ENCODE peak calls at places on chromosomes 11 and 22, in nine cellular contexts. One of them, this sample, is unnamed.

GRCh38 chr11:90286640-90287039 is 63.8 kb upstream of the CHORDC1 start:
- DNase-seq in glutamatergic neuron: no peak
- DNase-seq in CD4-positive, alpha-beta T cell: no peak
- DNase-seq in psoas muscle: no peak
- DNase-seq in BJ: no peak
- DNase-seq in fibroblast of pulmonary artery: no peak
- DNase-seq in kidney epithelial cell: no peak
- DNase-seq in tibial artery: no peak
- DNase-seq in stomach: no peak
- DNase-seq in this sample: no peak

GRCh38 chr11:372809-373715 is 3.8 kb downstream of the B4GALNT4 start:
- DNase-seq in glutamatergic neuron: no peak
- DNase-seq in CD4-positive, alpha-beta T cell: no peak
- DNase-seq in psoas muscle: no peak
- DNase-seq in BJ: no peak
- DNase-seq in fibroblast of pulmonary artery: no peak
- DNase-seq in kidney epithelial cell: no peak
- DNase-seq in tibial artery: no peak
- DNase-seq in stomach: no peak
- DNase-seq in this sample: no peak

GRCh38 chr22:21020802-21021429 is 6.0 kb downstream of the P2RX6 start:
- DNase-seq in glutamatergic neuron: no peak
- DNase-seq in CD4-positive, alpha-beta T cell: no peak
- DNase-seq in psoas muscle: no peak
- DNase-seq in BJ: no peak
- DNase-seq in fibroblast of pulmonary artery: no peak
- DNase-seq in kidney epithelial cell: no peak
- DNase-seq in tibial artery: no peak
- DNase-seq in stomach: no peak
- DNase-seq in this sample: no peak

GRCh38 chr11:26958005-26958404 is 35.9 kb upstream of the FIBIN start:
- DNase-seq in glutamatergic neuron: no peak
- DNase-seq in CD4-positive, alpha-beta T cell: no peak
- DNase-seq in psoas muscle: no peak
- DNase-seq in BJ: no peak
- DNase-seq in fibroblast of pulmonary artery: no peak
- DNase-seq in kidney epithelial cell: no peak
- DNase-seq in tibial artery: no peak
- DNase-seq in stomach: no peak
- DNase-seq in this sample: no peak

GRCh38 chr11:95641506-95641905 is 148.1 kb downstream of the FAM76B start:
- DNase-seq in glutamatergic neuron: no peak
- DNase-seq in CD4-positive, alpha-beta T cell: no peak
- DNase-seq in psoas muscle: peak; percentile 14
- DNase-seq in BJ: no peak
- DNase-seq in fibroblast of pulmonary artery: no peak
- DNase-seq in kidney epithelial cell: no peak
- DNase-seq in tibial artery: peak; percentile 90
- DNase-seq in stomach: no peak
- DNase-seq in this sample: no peak

GRCh38 chr11:100923555-100923954 is 206.1 kb downstream of the PGR start:
- DNase-seq in glutamatergic neuron: no peak
- DNase-seq in CD4-positive, alpha-beta T cell: no peak
- DNase-seq in psoas muscle: no peak
- DNase-seq in BJ: no peak
- DNase-seq in fibroblast of pulmonary artery: peak; percentile 17
- DNase-seq in kidney epithelial cell: no peak
- DNase-seq in tibial artery: no peak
- DNase-seq in stomach: no peak
- DNase-seq in this sample: no peak

GRCh38 chr22:32237021-32237420 is 18.1 kb downstream of the SLC5A4 start:
- DNase-seq in glutamatergic neuron: no peak
- DNase-seq in CD4-positive, alpha-beta T cell: no peak
- DNase-seq in psoas muscle: no peak
- DNase-seq in BJ: no peak
- DNase-seq in fibroblast of pulmonary artery: no peak
- DNase-seq in kidney epithelial cell: no peak
- DNase-seq in tibial artery: no peak
- DNase-seq in stomach: no peak
- DNase-seq in this sample: no peak

GRCh38 chr11:396948-397548 is 3.0 kb downstream of the PKP3 start:
- DNase-seq in glutamatergic neuron: no peak
- DNase-seq in CD4-positive, alpha-beta T cell: no peak
- DNase-seq in psoas muscle: peak; percentile 53
- DNase-seq in BJ: no peak
- DNase-seq in fibroblast of pulmonary artery: peak; percentile 69
- DNase-seq in kidney epithelial cell: no peak
- DNase-seq in tibial artery: no peak
- DNase-seq in stomach: no peak
- DNase-seq in this sample: no peak

GRCh38 chr11:776459-777287 is 614 bp downstream of the GATD1 start:
- DNase-seq in glutamatergic neuron: peak; percentile 74
- DNase-seq in CD4-positive, alpha-beta T cell: no peak
- DNase-seq in psoas muscle: peak; percentile 49
- DNase-seq in BJ: no peak
- DNase-seq in fibroblast of pulmonary artery: no peak
- DNase-seq in kidney epithelial cell: no peak
- DNase-seq in tibial artery: peak; percentile 70
- DNase-seq in stomach: no peak
- DNase-seq in this sample: peak; percentile 75

GRCh38 chr22:19620742-19621371 is 93.4 kb upstream of the SEPTIN5 start:
- DNase-seq in glutamatergic neuron: no peak
- DNase-seq in CD4-positive, alpha-beta T cell: no peak
- DNase-seq in psoas muscle: no peak
- DNase-seq in BJ: no peak
- DNase-seq in fibroblast of pulmonary artery: peak; percentile 11
- DNase-seq in kidney epithelial cell: no peak
- DNase-seq in tibial artery: no peak
- DNase-seq in stomach: no peak
- DNase-seq in this sample: no peak

DNA sequence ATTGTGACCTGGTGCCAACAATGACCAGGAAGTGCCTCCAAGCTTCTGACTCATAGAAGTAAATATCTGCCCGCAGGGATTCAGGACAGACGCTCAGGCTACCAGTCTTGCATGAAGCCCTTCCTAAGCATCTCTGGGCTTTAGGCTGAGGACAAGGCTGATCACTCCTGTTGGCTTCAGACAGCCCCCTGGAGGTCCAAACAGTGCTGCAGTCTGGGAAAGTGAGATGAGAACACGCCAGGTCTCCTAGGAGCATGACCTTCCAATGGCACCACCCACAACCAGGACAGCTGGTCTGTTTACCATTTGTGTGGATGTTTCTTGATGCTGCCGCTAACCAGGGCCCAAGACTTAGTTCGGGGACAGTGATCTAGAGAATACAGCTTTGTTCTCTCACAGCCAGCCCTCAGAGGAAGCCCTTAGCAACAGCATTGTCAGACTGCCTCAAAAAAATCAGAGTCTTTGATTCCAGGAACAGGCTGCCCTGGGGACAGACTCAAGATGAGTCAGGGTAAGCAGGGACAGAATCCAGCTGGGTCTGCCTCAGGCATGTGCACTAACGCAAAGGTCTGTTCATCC is 111.2 kb downstream of the ZNF280B start:
- DNase-seq in glutamatergic neuron: no peak
- DNase-seq in CD4-positive, alpha-beta T cell: no peak
- DNase-seq in psoas muscle: peak; percentile 33
- DNase-seq in BJ: no peak
- DNase-seq in fibroblast of pulmonary artery: peak; percentile 35
- DNase-seq in kidney epithelial cell: peak; percentile 18
- DNase-seq in tibial artery: no peak
- DNase-seq in stomach: no peak
- DNase-seq in this sample: peak; percentile 18
- TF ChIP-seq CTCF in glutamatergic neuron: no peak
- TF ChIP-seq CTCF in CD4-positive, alpha-beta T cell: no peak
- TF ChIP-seq CTCF in psoas muscle: no peak
- TF ChIP-seq CTCF in BJ: no peak
- TF ChIP-seq CTCF in fibroblast of pulmonary artery: peak; percentile 20
- TF ChIP-seq CTCF in kidney epithelial cell: peak; percentile 3
- TF ChIP-seq CTCF in tibial artery: no peak
- TF ChIP-seq CTCF in stomach: no peak
- TF ChIP-seq CTCF in this sample: no peak

GRCh38 chr22:34946339-34946985 is 119.5 kb upstream of the ISX start:
- DNase-seq in glutamatergic neuron: no peak
- DNase-seq in CD4-positive, alpha-beta T cell: no peak
- DNase-seq in psoas muscle: no peak
- DNase-seq in BJ: no peak
- DNase-seq in fibroblast of pulmonary artery: no peak
- DNase-seq in kidney epithelial cell: no peak
- DNase-seq in tibial artery: no peak
- DNase-seq in stomach: no peak
- DNase-seq in this sample: no peak

DNA sequence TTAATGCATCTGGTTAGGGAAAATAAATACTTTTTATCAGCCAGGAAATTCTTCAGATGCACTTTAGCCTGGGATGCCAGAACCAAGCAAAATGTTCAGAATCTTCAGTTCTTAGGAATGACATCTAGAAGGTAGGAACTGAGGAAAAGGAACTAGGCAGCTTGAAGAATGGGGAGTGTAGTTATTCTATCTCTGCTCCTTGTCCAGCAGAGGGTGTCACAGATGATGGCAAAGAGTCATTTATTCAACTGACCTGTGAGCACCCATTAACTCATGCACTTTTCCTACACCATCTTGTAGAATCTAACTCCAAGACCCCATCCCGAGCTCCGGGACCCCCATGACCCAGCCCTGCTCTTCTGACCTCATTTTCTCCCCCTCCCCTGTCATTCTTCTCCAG is 122.1 kb upstream of the ISX start:
- DNase-seq in glutamatergic neuron: no peak
- DNase-seq in CD4-positive, alpha-beta T cell: no peak
- DNase-seq in psoas muscle: no peak
- DNase-seq in BJ: no peak
- DNase-seq in fibroblast of pulmonary artery: no peak
- DNase-seq in kidney epithelial cell: no peak
- DNase-seq in tibial artery: no peak
- DNase-seq in stomach: no peak
- DNase-seq in this sample: no peak
- TF ChIP-seq CTCF in glutamatergic neuron: no peak
- TF ChIP-seq CTCF in CD4-positive, alpha-beta T cell: no peak
- TF ChIP-seq CTCF in psoas muscle: no peak
- TF ChIP-seq CTCF in BJ: no peak
- TF ChIP-seq CTCF in fibroblast of pulmonary artery: no peak
- TF ChIP-seq CTCF in kidney epithelial cell: peak; percentile 22
- TF ChIP-seq CTCF in tibial artery: no peak
- TF ChIP-seq CTCF in stomach: no peak
- TF ChIP-seq CTCF in this sample: no peak

DNA sequence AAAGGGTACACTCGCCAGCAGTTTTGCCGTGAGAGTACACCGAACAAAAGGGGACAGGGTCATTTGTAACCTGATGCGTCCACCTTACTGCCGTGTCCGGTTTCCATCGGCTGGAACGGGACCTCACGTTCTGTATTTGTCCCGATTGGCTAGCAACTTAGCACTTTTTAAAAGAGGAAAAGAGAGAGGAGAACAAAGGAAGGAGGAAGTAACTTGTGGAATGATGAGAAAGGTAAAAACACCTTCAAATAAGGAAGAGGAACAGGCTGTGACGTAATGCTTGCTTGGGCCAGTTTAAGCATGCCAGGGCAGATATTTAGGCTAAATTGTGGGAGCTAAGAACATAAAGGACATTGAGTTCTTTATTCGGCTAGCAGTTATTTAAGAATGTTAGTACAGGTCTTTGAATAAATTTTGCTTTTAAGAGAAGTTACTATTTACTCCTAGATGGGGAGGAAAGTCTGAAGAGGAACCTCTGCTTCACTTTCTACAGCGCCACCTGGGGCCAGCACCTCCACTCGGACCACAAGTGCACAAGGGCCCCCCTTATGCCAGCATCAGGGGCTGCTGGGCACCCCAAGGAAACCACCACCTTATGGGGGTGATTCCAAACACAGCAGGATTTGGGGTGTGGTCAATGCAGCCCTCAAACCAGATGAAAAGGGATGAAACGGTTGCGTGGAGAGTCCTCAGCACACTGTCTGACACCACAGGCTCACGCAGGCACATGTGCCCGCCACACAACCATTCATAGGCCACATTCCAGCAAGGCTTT is 5.8 kb downstream of the ARSA start:
- DNase-seq in glutamatergic neuron: no peak
- DNase-seq in CD4-positive, alpha-beta T cell: no peak
- DNase-seq in psoas muscle: no peak
- DNase-seq in BJ: no peak
- DNase-seq in fibroblast of pulmonary artery: no peak
- DNase-seq in kidney epithelial cell: no peak
- DNase-seq in tibial artery: no peak
- DNase-seq in stomach: peak; percentile 63
- DNase-seq in this sample: no peak
- TF ChIP-seq CTCF in glutamatergic neuron: no peak
- TF ChIP-seq CTCF in CD4-positive, alpha-beta T cell: peak; percentile 34
- TF ChIP-seq CTCF in psoas muscle: no peak
- TF ChIP-seq CTCF in BJ: peak; percentile 25
- TF ChIP-seq CTCF in fibroblast of pulmonary artery: peak; percentile 13
- TF ChIP-seq CTCF in kidney epithelial cell: peak; percentile 37
- TF ChIP-seq CTCF in tibial artery: no peak
- TF ChIP-seq CTCF in stomach: no peak
- TF ChIP-seq CTCF in this sample: no peak

GRCh38 chr22:40856513-40857308 is at the start of the genes ST13 and XPNPEP3:
- DNase-seq in glutamatergic neuron: peak; percentile 98
- DNase-seq in CD4-positive, alpha-beta T cell: peak; percentile 95
- DNase-seq in psoas muscle: peak; percentile 98
- DNase-seq in BJ: peak; percentile 81
- DNase-seq in fibroblast of pulmonary artery: peak; percentile 97
- DNase-seq in kidney epithelial cell: peak; percentile 66
- DNase-seq in tibial artery: peak; percentile 99
- DNase-seq in stomach: peak; percentile 97
- DNase-seq in this sample: peak; percentile 96
- TF ChIP-seq CTCF in glutamatergic neuron: peak; percentile 8
- TF ChIP-seq CTCF in CD4-positive, alpha-beta T cell: peak; percentile 38
- TF ChIP-seq CTCF in psoas muscle: no peak
- TF ChIP-seq CTCF in BJ: peak; percentile 20
- TF ChIP-seq CTCF in fibroblast of pulmonary artery: no peak
- TF ChIP-seq CTCF in kidney epithelial cell: peak; percentile 23
- TF ChIP-seq CTCF in tibial artery: peak; percentile 15
- TF ChIP-seq CTCF in stomach: no peak
- TF ChIP-seq CTCF in this sample: peak; percentile 19

DNA sequence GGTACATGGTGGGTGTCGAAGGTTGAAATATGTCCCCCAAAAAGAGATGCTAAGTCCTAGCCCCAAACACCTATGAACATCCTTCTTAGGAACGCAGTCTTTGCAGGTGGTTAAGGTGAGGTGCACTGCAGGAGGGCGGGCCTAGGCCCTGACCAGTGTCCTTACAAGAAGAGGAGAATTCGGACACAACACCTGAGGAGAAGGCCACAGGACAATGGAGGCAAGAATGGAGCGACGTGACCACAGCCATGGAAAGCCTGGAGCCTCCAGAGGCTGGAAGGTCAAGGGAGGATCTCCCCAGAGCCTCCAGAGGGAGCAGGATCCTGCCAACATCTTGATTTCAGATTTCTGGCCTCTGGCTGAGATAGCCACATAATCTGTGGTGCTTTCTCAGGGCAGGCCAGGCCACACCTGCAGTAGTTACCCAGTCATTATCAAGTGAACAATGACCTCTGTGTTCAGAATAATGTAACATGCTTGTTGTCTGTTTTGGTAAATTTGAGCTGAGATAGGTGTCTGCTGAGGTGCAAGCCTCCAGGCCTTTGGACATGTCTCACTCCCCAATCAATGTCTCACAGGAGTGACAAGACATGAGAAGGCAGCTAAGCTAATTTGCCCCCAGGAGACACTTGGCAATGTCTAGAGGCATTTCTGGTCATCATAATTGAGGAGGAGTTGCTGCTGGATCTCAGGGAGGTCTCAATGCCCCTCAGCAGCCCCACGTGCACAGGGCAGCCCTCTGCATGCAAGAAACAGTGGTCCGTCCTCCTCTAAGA is 498.9 kb downstream of the BRD1 start:
- DNase-seq in glutamatergic neuron: no peak
- DNase-seq in CD4-positive, alpha-beta T cell: no peak
- DNase-seq in psoas muscle: no peak
- DNase-seq in BJ: no peak
- DNase-seq in fibroblast of pulmonary artery: no peak
- DNase-seq in kidney epithelial cell: no peak
- DNase-seq in tibial artery: no peak
- DNase-seq in stomach: peak; percentile 13
- DNase-seq in this sample: no peak
- TF ChIP-seq CTCF in glutamatergic neuron: no peak
- TF ChIP-seq CTCF in CD4-positive, alpha-beta T cell: no peak
- TF ChIP-seq CTCF in psoas muscle: no peak
- TF ChIP-seq CTCF in BJ: no peak
- TF ChIP-seq CTCF in fibroblast of pulmonary artery: no peak
- TF ChIP-seq CTCF in kidney epithelial cell: no peak
- TF ChIP-seq CTCF in tibial artery: no peak
- TF ChIP-seq CTCF in stomach: no peak
- TF ChIP-seq CTCF in this sample: no peak

This sample was measured in nephron progenitor cell.